ENCODE peak calls at places on chromosomes 6 and 20, in nine cellular contexts. K, V, R, H, U, T, I, Y and G are unnamed samples.

GRCh38 chr6:11750682-11751081 is 27.9 kb downstream of the ADTRP start:
- DNase-seq in K (no peak), V (no peak), R (no peak), H (no peak), U (no peak), T (no peak), I (no peak), Y (no peak), G (no peak)

GRCh38 chr6:139308936-139309603 is 17.3 kb upstream of the TXLNB start:
- DNase-seq in K (no peak), V (no peak), R (no peak), H (peak), U (no peak), T (no peak), I (no peak), Y (no peak), G (no peak)

GRCh38 chr20:20710847-20711315 is 1.6 kb downstream of the RALGAPA2 start:
- DNase-seq in K (no peak), V (no peak), R (no peak), H (peak), U (no peak), T (no peak), I (no peak), Y (peak), G (no peak)

GRCh38 chr20:44217342-44218092 is 6.9 kb upstream of the OSER1 start:
- DNase-seq in K (peak), V (no peak), R (peak), H (peak), U (no peak), T (peak), I (peak), Y (peak), G (peak)

GRCh38 chr20:24446811-24447210 is 22.6 kb upstream of the SYNDIG1 start:
- DNase-seq in K (no peak), V (no peak), R (no peak), H (no peak), U (no peak), T (no peak), I (no peak), Y (no peak), G (no peak)

GRCh38 chr6:24385536-24386269 is 17.0 kb upstream of the MRS2 start:
- DNase-seq in K (no peak), V (no peak), R (no peak), H (peak), U (no peak), T (no peak), I (no peak), Y (no peak), G (no peak)

GRCh38 chr6:39925931-39926290 is 8.4 kb downstream of the MOCS1 start:
- DNase-seq in K (no peak), V (no peak), R (no peak), H (no peak), U (no peak), T (no peak), I (no peak), Y (no peak), G (no peak)

GRCh38 chr20:48577557-48577956 is 250.2 kb downstream of the PREX1 start:
- DNase-seq in K (no peak), V (no peak), R (no peak), H (no peak), U (no peak), T (no peak), I (no peak), Y (no peak), G (no peak)

GRCh38 chr20:25532015-25532751 is 53.1 kb downstream of the NINL start:
- DNase-seq in K (no peak), V (no peak), R (no peak), H (peak), U (no peak), T (no peak), I (peak), Y (no peak), G (peak)

GRCh38 chr6:35047265-35048011 is 93.7 kb downstream of the TCP11 start:
- DNase-seq in K (no peak), V (no peak), R (no peak), H (no peak), U (no peak), T (no peak), I (no peak), Y (peak), G (peak)

GRCh38 chr6:168626046-168626445 is 185.1 kb downstream of the SMOC2 start:
- DNase-seq in K (no peak), V (no peak), R (no peak), H (no peak), U (no peak), T (no peak), I (no peak), Y (no peak), G (no peak)

GRCh38 chr6:56727097-56727845 is 84.6 kb upstream of the DST start:
- DNase-seq in K (no peak), V (no peak), R (no peak), H (peak), U (no peak), T (no peak), I (peak), Y (no peak), G (no peak)

GRCh38 chr6:6808343-6808742 is 219.8 kb downstream of the LY86 start:
- DNase-seq in K (no peak), V (no peak), R (no peak), H (no peak), U (no peak), T (no peak), I (no peak), Y (no peak), G (no peak)

GRCh38 chr20:44599715-44600114 is 17.3 kb downstream of the PKIG start:
- DNase-seq in K (no peak), V (no peak), R (no peak), H (no peak), U (no peak), T (no peak), I (no peak), Y (no peak), G (no peak)

GRCh38 chr6:73121421-73121993 is 103.8 kb downstream of the KHDC1L start:
- DNase-seq in K (no peak), V (no peak), R (no peak), H (no peak), U (no peak), T (no peak), I (peak), Y (no peak), G (no peak)

GRCh38 chr6:20770776-20771175 is 236.5 kb downstream of the CDKAL1 start:
- DNase-seq in K (no peak), V (no peak), R (no peak), H (no peak), U (no peak), T (no peak), I (no peak), Y (no peak), G (no peak)

GRCh38 chr6:84667252-84668213 is 96.9 kb downstream of the TBX18 start:
- DNase-seq in K (no peak), V (no peak), R (no peak), H (no peak), U (no peak), T (no peak), I (no peak), Y (no peak), G (no peak)

GRCh38 chr20:62412194-62413024 is 5.3 kb upstream of the CABLES2 start:
- DNase-seq in K (no peak), V (no peak), R (no peak), H (peak), U (no peak), T (peak), I (no peak), Y (no peak), G (no peak)

GRCh38 chr6:150719099-150719767 is 119.5 kb downstream of the PLEKHG1 start:
- DNase-seq in K (no peak), V (no peak), R (no peak), H (no peak), U (no peak), T (no peak), I (no peak), Y (no peak), G (no peak)

DNA sequence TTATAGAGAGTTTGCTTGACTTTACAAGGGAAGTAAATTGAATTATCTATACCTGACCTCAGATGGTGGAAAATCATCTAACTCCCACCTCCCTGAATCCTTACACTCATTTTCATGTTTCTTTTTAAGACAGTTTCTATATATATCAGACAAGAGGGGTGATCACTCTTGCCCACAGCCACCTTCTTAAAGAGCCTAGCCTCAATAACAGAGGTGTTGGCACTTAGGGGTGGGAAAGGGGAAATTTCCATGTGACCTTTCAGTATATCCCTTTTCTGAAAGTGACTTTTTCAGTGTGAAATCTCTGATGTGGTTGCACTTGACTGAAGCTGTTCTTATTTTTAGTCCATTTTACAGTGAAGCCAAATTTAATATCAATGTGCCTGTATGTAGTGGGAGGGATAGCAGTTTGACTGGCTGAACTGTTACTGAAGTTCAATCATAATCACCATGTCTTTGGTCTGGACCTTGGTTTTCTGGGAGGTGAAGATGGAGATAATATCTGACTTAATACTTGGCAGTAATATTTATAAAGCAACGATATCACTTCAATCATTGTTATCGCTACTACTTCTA is 141.3 kb downstream of the MAP3K7 start:
- DNase-seq in K (no peak), V (no peak), R (no peak), H (no peak), U (no peak), T (no peak), I (no peak), Y (no peak), G (no peak)
- TF ChIP-seq REST in K (no peak), V (no peak), R (no peak), H (no peak), U (no peak), T (no peak), I (no peak), Y (no peak), G (no peak)

GRCh38 chr6:346389-347030 is 45.0 kb upstream of the IRF4 start:
- DNase-seq in K (no peak), V (no peak), R (no peak), H (no peak), U (no peak), T (no peak), I (no peak), Y (no peak), G (no peak)
- TF ChIP-seq REST in K (no peak), V (no peak), R (no peak), H (no peak), U (no peak), T (no peak), I (no peak), Y (no peak), G (no peak)

GRCh38 chr20:8079976-8080375 is 52.1 kb upstream of the PLCB1 start:
- DNase-seq in K (no peak), V (no peak), R (no peak), H (no peak), U (no peak), T (no peak), I (no peak), Y (no peak), G (no peak)
- TF ChIP-seq REST in K (no peak), V (no peak), R (no peak), H (no peak), U (no peak), T (no peak), I (no peak), Y (no peak), G (no peak)

GRCh38 chr6:163490826-163491577 is 76.5 kb downstream of the QKI start:
- DNase-seq in K (peak), V (no peak), R (no peak), H (no peak), U (no peak), T (no peak), I (peak), Y (no peak), G (no peak)
- TF ChIP-seq REST in K (no peak), V (no peak), R (no peak), H (no peak), U (no peak), T (no peak), I (no peak), Y (no peak), G (no peak)

GRCh38 chr6:115976321-115976870 is 84.3 kb downstream of the FRK start:
- DNase-seq in K (no peak), V (no peak), R (no peak), H (no peak), U (no peak), T (no peak), I (no peak), Y (no peak), G (no peak)

GRCh38 chr6:115982453-115982852 is 78.2 kb downstream of the FRK start:
- DNase-seq in K (no peak), V (no peak), R (no peak), H (peak), U (no peak), T (no peak), I (no peak), Y (no peak), G (no peak)

GRCh38 chr6:115972679-115973078 is 88.0 kb downstream of the FRK start:
- DNase-seq in K (no peak), V (no peak), R (no peak), H (no peak), U (no peak), T (no peak), I (no peak), Y (no peak), G (no peak)

GRCh38 chr6:115971785-115972184 is 88.9 kb downstream of the FRK start:
- DNase-seq in K (no peak), V (no peak), R (no peak), H (no peak), U (no peak), T (no peak), I (no peak), Y (no peak), G (no peak)

GRCh38 chr6:115977220-115977619 is 83.5 kb downstream of the FRK start:
- DNase-seq in K (no peak), V (no peak), R (no peak), H (no peak), U (no peak), T (no peak), I (no peak), Y (no peak), G (no peak)
- TF ChIP-seq REST in K (no peak), V (no peak), R (no peak), H (no peak), U (no peak), T (no peak), I (no peak), Y (no peak), G (no peak)

GRCh38 chr6:41538556-41539182 is 7.5 kb upstream of the FOXP4 start:
- DNase-seq in K (no peak), V (no peak), R (no peak), H (no peak), U (no peak), T (no peak), I (no peak), Y (peak), G (no peak)
- TF ChIP-seq REST in K (no peak), V (no peak), R (no peak), H (no peak), U (no peak), T (no peak), I (no peak), Y (no peak), G (no peak)

GRCh38 chr20:4795394-4795793 is 73.7 kb downstream of the PRND start:
- DNase-seq in K (peak), V (no peak), R (peak), H (peak), U (no peak), T (peak), I (peak), Y (peak), G (no peak)
- TF ChIP-seq REST in K (no peak), V (no peak), R (no peak), H (no peak), U (no peak), T (no peak), I (no peak), Y (no peak), G (no peak)

GRCh38 chr6:134173007-134173690 is 120.7 kb upstream of the SLC2A12 start:
- DNase-seq in K (no peak), V (no peak), R (no peak), H (no peak), U (no peak), T (no peak), I (no peak), Y (no peak), G (no peak)

GRCh38 chr6:134174790-134175531 is 122.5 kb upstream of the SLC2A12 start:
- DNase-seq in K (peak), V (peak), R (peak), H (peak), U (peak), T (peak), I (peak), Y (peak), G (peak)

GRCh38 chr6:134172020-134172766 is 119.8 kb upstream of the SLC2A12 start:
- DNase-seq in K (no peak), V (no peak), R (no peak), H (no peak), U (no peak), T (no peak), I (no peak), Y (no peak), G (no peak)

GRCh38 chr6:134175532-134176282 is 123.3 kb upstream of the SLC2A12 start:
- DNase-seq in K (peak), V (no peak), R (peak), H (peak), U (no peak), T (no peak), I (peak), Y (peak), G (peak)

GRCh38 chr6:134173936-134174789 is 121.7 kb upstream of the SLC2A12 start:
- DNase-seq in K (peak), V (peak), R (peak), H (peak), U (peak), T (peak), I (peak), Y (peak), G (peak)
- TF ChIP-seq REST in K (no peak), V (no peak), R (no peak), H (peak), U (no peak), T (no peak), I (no peak), Y (no peak), G (no peak)

DNA sequence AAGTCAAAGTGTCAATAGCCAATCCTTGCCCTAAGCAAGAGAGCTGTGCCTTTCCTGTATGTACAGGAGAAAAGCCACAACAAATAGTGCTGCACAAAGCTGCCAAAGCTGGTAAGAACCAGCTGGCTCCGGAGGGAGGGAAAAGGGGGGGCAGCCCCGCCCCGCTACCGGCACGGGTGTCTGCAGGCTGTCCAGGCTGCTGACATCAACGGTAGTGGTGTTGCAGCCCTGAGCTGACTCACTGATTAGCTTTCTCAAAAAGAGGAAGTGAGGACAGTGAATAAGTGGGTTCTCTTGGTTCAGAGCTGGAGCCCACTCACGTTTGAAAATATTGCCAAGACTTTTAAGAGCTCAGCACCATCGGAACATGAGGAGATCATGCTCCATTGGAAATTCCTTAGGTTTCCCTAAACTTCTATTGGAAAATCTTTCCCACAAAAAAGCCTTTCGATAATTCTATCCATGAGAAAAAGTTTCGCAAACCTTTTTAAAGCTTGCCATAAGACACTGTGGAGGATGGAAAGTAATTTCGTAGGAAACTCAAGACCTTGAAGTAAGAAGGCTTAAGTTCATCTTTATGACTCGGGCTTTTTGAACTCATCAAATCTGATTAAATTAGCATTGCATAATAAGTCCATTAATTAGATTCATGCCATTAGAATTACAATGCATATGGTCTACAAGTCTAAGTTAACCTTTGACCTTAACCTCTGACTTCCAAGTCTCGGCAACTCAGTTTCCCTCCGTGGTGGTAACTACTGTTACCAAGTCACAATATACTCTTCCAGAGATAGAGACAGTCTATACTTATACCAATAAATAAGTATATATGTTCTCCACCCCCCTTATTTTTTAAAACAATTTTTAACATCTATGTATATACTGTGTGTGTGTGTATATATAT is 67.0 kb downstream of the TNFRSF21 start:
- DNase-seq in K (peak), V (peak), R (peak), H (no peak), U (peak), T (peak), I (peak), Y (peak), G (peak)
- TF ChIP-seq REST in K (peak), V (peak), R (no peak), H (no peak), U (no peak), T (peak), I (no peak), Y (no peak), G (peak)